ENCODE peak calls at places on chromosomes 5 and 9, in seven cellular contexts. One of them, this sample, is unnamed.
A peak's percentile ranks its signal among the peaks of the same experiment; 100 is the strongest.

GRCh38 chr9:21974542-21975409 is 19.4 kb downstream of the CDKN2A start:
- DNase-seq in AG09309: no peak
- DNase-seq in NT2/D1: no peak
- DNase-seq in sigmoid colon: no peak
- DNase-seq in fibroblast of lung: peak; percentile 75
- DNase-seq in cardiac muscle cell: peak; percentile 30
- DNase-seq in astrocyte of the spinal cord: peak; percentile 76
- DNase-seq in this sample: peak; percentile 93

GRCh38 chr9:21265421-21266189 is 25.8 kb upstream of the IFNA14 start:
- DNase-seq in AG09309: no peak
- DNase-seq in NT2/D1: no peak
- DNase-seq in sigmoid colon: no peak
- DNase-seq in fibroblast of lung: no peak
- DNase-seq in cardiac muscle cell: no peak
- DNase-seq in astrocyte of the spinal cord: no peak
- DNase-seq in this sample: no peak

GRCh38 chr5:14138608-14139540 is 4.3 kb upstream of the TRIO start:
- DNase-seq in AG09309: no peak
- DNase-seq in NT2/D1: no peak
- DNase-seq in sigmoid colon: no peak
- DNase-seq in fibroblast of lung: no peak
- DNase-seq in cardiac muscle cell: no peak
- DNase-seq in astrocyte of the spinal cord: no peak
- DNase-seq in this sample: no peak

GRCh38 chr5:132190161-132190817 is 37.4 kb downstream of the P4HA2 start:
- DNase-seq in AG09309: peak; percentile 52
- DNase-seq in NT2/D1: peak; percentile 43
- DNase-seq in sigmoid colon: no peak
- DNase-seq in fibroblast of lung: peak; percentile 70
- DNase-seq in cardiac muscle cell: peak; percentile 79
- DNase-seq in astrocyte of the spinal cord: peak; percentile 79
- DNase-seq in this sample: peak; percentile 85

GRCh38 chr5:128111818-128112448 is 28.4 kb downstream of the SLC12A2 start:
- DNase-seq in AG09309: peak; percentile 41
- DNase-seq in NT2/D1: no peak
- DNase-seq in sigmoid colon: no peak
- DNase-seq in fibroblast of lung: peak; percentile 88
- DNase-seq in cardiac muscle cell: peak; percentile 24
- DNase-seq in astrocyte of the spinal cord: peak; percentile 63
- DNase-seq in this sample: no peak

GRCh38 chr5:88967633-88968585 is 84.9 kb upstream of the MEF2C start:
- DNase-seq in AG09309: no peak
- DNase-seq in NT2/D1: no peak
- DNase-seq in sigmoid colon: no peak
- DNase-seq in fibroblast of lung: no peak
- DNase-seq in cardiac muscle cell: no peak
- DNase-seq in astrocyte of the spinal cord: no peak
- DNase-seq in this sample: no peak

GRCh38 chr5:107129051-107129450 is 541.7 kb downstream of the EFNA5 start:
- DNase-seq in AG09309: no peak
- DNase-seq in NT2/D1: no peak
- DNase-seq in sigmoid colon: no peak
- DNase-seq in fibroblast of lung: peak; percentile 82
- DNase-seq in cardiac muscle cell: peak; percentile 88
- DNase-seq in astrocyte of the spinal cord: peak; percentile 38
- DNase-seq in this sample: no peak

GRCh38 chr9:71725590-71726338 is 42.5 kb downstream of the CEMIP2 start:
- DNase-seq in AG09309: peak; percentile 91
- DNase-seq in NT2/D1: no peak
- DNase-seq in sigmoid colon: no peak
- DNase-seq in fibroblast of lung: peak; percentile 92
- DNase-seq in cardiac muscle cell: peak; percentile 45
- DNase-seq in astrocyte of the spinal cord: peak; percentile 68
- DNase-seq in this sample: no peak

GRCh38 chr5:106755066-106755465 is 915.7 kb downstream of the EFNA5 start:
- DNase-seq in AG09309: no peak
- DNase-seq in NT2/D1: peak; percentile 8
- DNase-seq in sigmoid colon: no peak
- DNase-seq in fibroblast of lung: no peak
- DNase-seq in cardiac muscle cell: no peak
- DNase-seq in astrocyte of the spinal cord: no peak
- DNase-seq in this sample: peak; percentile 23

GRCh38 chr9:124843635-124844034 is 9.6 kb upstream of the WDR38 start:
- DNase-seq in AG09309: no peak
- DNase-seq in NT2/D1: no peak
- DNase-seq in sigmoid colon: no peak
- DNase-seq in fibroblast of lung: no peak
- DNase-seq in cardiac muscle cell: no peak
- DNase-seq in astrocyte of the spinal cord: peak; percentile 69
- DNase-seq in this sample: no peak

GRCh38 chr5:35198096-35198495 is 32.2 kb downstream of the PRLR start:
- DNase-seq in AG09309: peak; percentile 33
- DNase-seq in NT2/D1: no peak
- DNase-seq in sigmoid colon: no peak
- DNase-seq in fibroblast of lung: peak; percentile 60
- DNase-seq in cardiac muscle cell: peak; percentile 80
- DNase-seq in astrocyte of the spinal cord: peak; percentile 70
- DNase-seq in this sample: no peak

GRCh38 chr5:168946363-168946762 is 354.6 kb downstream of the SLIT3 start:
- DNase-seq in AG09309: no peak
- DNase-seq in NT2/D1: no peak
- DNase-seq in sigmoid colon: no peak
- DNase-seq in fibroblast of lung: no peak
- DNase-seq in cardiac muscle cell: peak; percentile 13
- DNase-seq in astrocyte of the spinal cord: no peak
- DNase-seq in this sample: peak; percentile 70

GRCh38 chr5:173486355-173486754 is 130.1 kb downstream of the BOD1 start:
- DNase-seq in AG09309: no peak
- DNase-seq in NT2/D1: no peak
- DNase-seq in sigmoid colon: no peak
- DNase-seq in fibroblast of lung: no peak
- DNase-seq in cardiac muscle cell: no peak
- DNase-seq in astrocyte of the spinal cord: no peak
- DNase-seq in this sample: no peak

GRCh38 chr5:139068060-139068459 is 130.1 kb downstream of the SIL1 start:
- DNase-seq in AG09309: no peak
- DNase-seq in NT2/D1: no peak
- DNase-seq in sigmoid colon: no peak
- DNase-seq in fibroblast of lung: no peak
- DNase-seq in cardiac muscle cell: no peak
- DNase-seq in astrocyte of the spinal cord: no peak
- DNase-seq in this sample: no peak

GRCh38 chr5:139063664-139064054 is 134.5 kb downstream of the SIL1 start:
- DNase-seq in AG09309: no peak
- DNase-seq in NT2/D1: no peak
- DNase-seq in sigmoid colon: no peak
- DNase-seq in fibroblast of lung: no peak
- DNase-seq in cardiac muscle cell: no peak
- DNase-seq in astrocyte of the spinal cord: no peak
- DNase-seq in this sample: no peak

GRCh38 chr5:139064613-139065012 is 133.6 kb downstream of the SIL1 start:
- DNase-seq in AG09309: no peak
- DNase-seq in NT2/D1: no peak
- DNase-seq in sigmoid colon: no peak
- DNase-seq in fibroblast of lung: no peak
- DNase-seq in cardiac muscle cell: no peak
- DNase-seq in astrocyte of the spinal cord: no peak
- DNase-seq in this sample: no peak

GRCh38 chr5:139065296-139065695 is 132.9 kb downstream of the SIL1 start:
- DNase-seq in AG09309: no peak
- DNase-seq in NT2/D1: no peak
- DNase-seq in sigmoid colon: no peak
- DNase-seq in fibroblast of lung: no peak
- DNase-seq in cardiac muscle cell: peak; percentile 49
- DNase-seq in astrocyte of the spinal cord: no peak
- DNase-seq in this sample: no peak

GRCh38 chr5:139068494-139069152 is 129.5 kb downstream of the SIL1 start:
- DNase-seq in AG09309: no peak
- DNase-seq in NT2/D1: no peak
- DNase-seq in sigmoid colon: no peak
- DNase-seq in fibroblast of lung: no peak
- DNase-seq in cardiac muscle cell: no peak
- DNase-seq in astrocyte of the spinal cord: no peak
- DNase-seq in this sample: no peak
- H3K4me3 ChIP-seq in AG09309: no peak overlapping the region
- H3K4me3 ChIP-seq in NT2/D1: no peak overlapping the region
- H3K4me3 ChIP-seq in sigmoid colon: no peak overlapping the region
- H3K4me3 ChIP-seq in fibroblast of lung: no peak overlapping the region
- H3K4me3 ChIP-seq in cardiac muscle cell: no peak overlapping the region
- H3K4me3 ChIP-seq in astrocyte of the spinal cord: no peak overlapping the region
- H3K4me3 ChIP-seq in this sample: no peak overlapping the region

DNA sequence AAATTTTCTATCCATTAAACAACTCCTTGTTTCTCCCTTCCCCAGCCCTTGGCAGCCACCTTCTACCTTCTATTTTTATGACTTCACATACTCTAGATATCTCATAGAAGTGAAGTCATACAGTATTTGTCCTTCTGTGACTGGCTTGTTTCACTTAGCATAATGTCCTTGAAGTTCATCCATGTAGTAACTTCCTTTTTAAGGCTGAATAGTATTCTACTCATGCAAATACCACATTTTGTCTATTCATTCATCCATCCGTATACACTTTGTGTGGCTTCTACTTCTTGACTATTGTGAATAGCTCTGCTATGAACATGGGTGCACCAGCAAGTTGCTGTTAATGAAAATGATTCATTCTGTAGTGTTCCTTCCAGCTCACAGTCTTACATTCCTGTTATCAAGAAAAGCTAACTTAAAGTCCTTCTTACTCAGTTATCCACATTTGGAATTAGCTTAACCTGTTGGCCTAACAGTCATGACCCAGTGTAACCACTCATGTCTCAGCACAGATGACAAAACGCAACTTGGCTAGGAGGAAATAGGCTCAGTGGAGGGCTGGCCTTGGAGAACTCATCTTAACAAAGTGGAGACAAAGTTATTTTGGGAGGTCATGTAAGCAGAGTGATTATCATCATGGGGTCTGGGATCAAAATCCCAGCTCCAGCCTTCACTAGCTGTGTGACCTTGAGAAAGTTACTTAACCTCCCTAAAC is 129.7 kb upstream of the MAP3K1 start:
- DNase-seq in AG09309: no peak
- DNase-seq in NT2/D1: no peak
- DNase-seq in sigmoid colon: no peak
- DNase-seq in fibroblast of lung: peak; percentile 7
- DNase-seq in cardiac muscle cell: no peak
- DNase-seq in astrocyte of the spinal cord: no peak
- DNase-seq in this sample: no peak
- H3K4me3 ChIP-seq in AG09309: no peak overlapping the region
- H3K4me3 ChIP-seq in NT2/D1: no peak overlapping the region
- H3K4me3 ChIP-seq in sigmoid colon: no peak overlapping the region
- H3K4me3 ChIP-seq in fibroblast of lung: no peak overlapping the region
- H3K4me3 ChIP-seq in cardiac muscle cell: no peak overlapping the region
- H3K4me3 ChIP-seq in astrocyte of the spinal cord: no peak overlapping the region
- H3K4me3 ChIP-seq in this sample: no peak overlapping the region

DNA sequence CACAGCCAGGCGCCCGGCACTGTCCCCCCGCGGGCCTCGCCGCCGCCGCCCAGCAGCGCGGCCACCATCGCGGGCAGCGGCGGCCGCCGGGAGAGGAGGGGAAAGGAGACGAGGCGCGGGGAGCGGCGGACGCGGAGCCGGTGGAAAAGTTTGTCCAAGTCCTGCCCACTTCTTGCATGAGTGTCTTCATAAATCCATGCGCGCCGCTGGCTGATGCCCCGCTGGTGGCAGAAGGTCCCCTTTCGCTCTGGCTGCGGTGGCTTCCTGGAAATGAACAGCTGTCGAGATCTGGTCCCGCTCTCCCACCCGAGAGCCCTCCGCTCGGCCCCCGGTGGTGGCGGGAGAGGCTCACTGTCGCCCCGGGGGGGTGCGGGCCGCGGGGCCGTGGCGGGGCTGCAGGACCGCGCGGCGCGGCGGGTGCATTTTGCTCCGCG is 577 bp downstream of the GAS1 start:
- DNase-seq in AG09309: no peak
- DNase-seq in NT2/D1: no peak
- DNase-seq in sigmoid colon: peak; percentile 85
- DNase-seq in fibroblast of lung: peak; percentile 55
- DNase-seq in cardiac muscle cell: peak; percentile 74
- DNase-seq in astrocyte of the spinal cord: peak; percentile 62
- DNase-seq in this sample: no peak
- H3K4me3 ChIP-seq in AG09309: peak overlapping the region; percentile 61
- H3K4me3 ChIP-seq in NT2/D1: peak overlapping the region; percentile 82
- H3K4me3 ChIP-seq in sigmoid colon: peak overlapping the region; percentile 90
- H3K4me3 ChIP-seq in fibroblast of lung: peak overlapping the region; percentile 75
- H3K4me3 ChIP-seq in cardiac muscle cell: peak overlapping the region; percentile 84
- H3K4me3 ChIP-seq in astrocyte of the spinal cord: peak overlapping the region; percentile 70
- H3K4me3 ChIP-seq in this sample: peak overlapping the region; percentile 65

GRCh38 chr5:59770953-59771352 is 122.6 kb downstream of the PDE4D start:
- DNase-seq in AG09309: no peak
- DNase-seq in NT2/D1: no peak
- DNase-seq in sigmoid colon: no peak
- DNase-seq in fibroblast of lung: no peak
- DNase-seq in cardiac muscle cell: no peak
- DNase-seq in astrocyte of the spinal cord: no peak
- DNase-seq in this sample: no peak

GRCh38 chr5:59768204-59769040 is 125.1 kb downstream of the PDE4D start:
- DNase-seq in AG09309: no peak
- DNase-seq in NT2/D1: peak; percentile 25
- DNase-seq in sigmoid colon: peak; percentile 86
- DNase-seq in fibroblast of lung: peak; percentile 88
- DNase-seq in cardiac muscle cell: peak; percentile 87
- DNase-seq in astrocyte of the spinal cord: peak; percentile 91
- DNase-seq in this sample: peak; percentile 15

GRCh38 chr5:59767753-59768159 is 125.8 kb downstream of the PDE4D start:
- DNase-seq in AG09309: no peak
- DNase-seq in NT2/D1: no peak
- DNase-seq in sigmoid colon: no peak
- DNase-seq in fibroblast of lung: no peak
- DNase-seq in cardiac muscle cell: peak; percentile 44
- DNase-seq in astrocyte of the spinal cord: peak; percentile 23
- DNase-seq in this sample: no peak

GRCh38 chr5:59769832-59770231 is 123.7 kb downstream of the PDE4D start:
- DNase-seq in AG09309: no peak
- DNase-seq in NT2/D1: no peak
- DNase-seq in sigmoid colon: no peak
- DNase-seq in fibroblast of lung: peak; percentile 36
- DNase-seq in cardiac muscle cell: no peak
- DNase-seq in astrocyte of the spinal cord: no peak
- DNase-seq in this sample: no peak

GRCh38 chr5:59769041-59769360 is 124.5 kb downstream of the PDE4D start:
- DNase-seq in AG09309: no peak
- DNase-seq in NT2/D1: no peak
- DNase-seq in sigmoid colon: no peak
- DNase-seq in fibroblast of lung: no peak
- DNase-seq in cardiac muscle cell: peak; percentile 25
- DNase-seq in astrocyte of the spinal cord: no peak
- DNase-seq in this sample: no peak
- H3K4me3 ChIP-seq in AG09309: peak overlapping the region; percentile 60
- H3K4me3 ChIP-seq in NT2/D1: peak overlapping the region; percentile 50
- H3K4me3 ChIP-seq in sigmoid colon: peak overlapping the region; percentile 68
- H3K4me3 ChIP-seq in fibroblast of lung: peak overlapping the region; percentile 60
- H3K4me3 ChIP-seq in cardiac muscle cell: peak overlapping the region; percentile 32
- H3K4me3 ChIP-seq in astrocyte of the spinal cord: peak overlapping the region; percentile 56
- H3K4me3 ChIP-seq in this sample: peak overlapping the region; percentile 56

This sample was measured in H7.